ENCODE peak calls at places on chromosomes 13 and 19, in seven cellular contexts. I is GF-D8; K is stimulated activated CD8-positive, alpha-beta memory T cell treated with anti-CD3 and anti-CD28 coated beads, Interleukin-4, amount 100 ng/mL, for 1 hour; Q is omental fat pad; Z is cardiac fibroblast; E is AG10803; O is stimulated activated CD4-positive, alpha-beta T cell treated with anti-CD3 and anti-CD28 coated beads, Interleukin-12 subunit alpha, Interleukin-12 subunit beta, amount 100 ng/mL, for 24 hours. C is an unnamed sample.

GRCh38 chr13:33349996-33350826 is 64.7 kb upstream of the STARD13 start:
- DNase-seq in I (no peak), K (no peak), Q (no peak), Z (peak; percentile 56), E (peak; percentile 21), O (no peak), C (no peak)

GRCh38 chr19:9936151-9937000 is at the start of gene OLFM2:
- DNase-seq in I (no peak), K (no peak), Q (no peak), Z (no peak), E (no peak), O (no peak), C (peak; percentile 89)

GRCh38 chr19:54803410-54803809 is at the start of gene KIR2DL4:
- DNase-seq in I (no peak), K (no peak), Q (no peak), Z (no peak), E (no peak), O (no peak), C (no peak)

GRCh38 chr19:42295831-42296525 is 6.0 kb upstream of the PRR19 start:
- DNase-seq in I (no peak), K (peak; percentile 84), Q (peak; percentile 99), Z (peak; percentile 66), E (peak; percentile 44), O (peak; percentile 75), C (peak; percentile 80)

GRCh38 chr19:45577111-45577905 is 7.3 kb downstream of the OPA3 start:
- DNase-seq in I (no peak), K (no peak), Q (no peak), Z (peak; percentile 87), E (peak; percentile 83), O (no peak), C (no peak)

GRCh38 chr19:18420931-18421330 is 1.7 kb downstream of the SSBP4 start:
- DNase-seq in I (no peak), K (no peak), Q (no peak), Z (no peak), E (no peak), O (no peak), C (no peak)

GRCh38 chr13:112966776-112967175 is 2.2 kb upstream of the MCF2L start:
- DNase-seq in I (no peak), K (no peak), Q (no peak), Z (no peak), E (no peak), O (no peak), C (no peak)

GRCh38 chr19:15584541-15585115 is 30.4 kb upstream of the CYP4F8 start:
- DNase-seq in I (peak; percentile 8), K (peak; percentile 69), Q (peak; percentile 93), Z (peak; percentile 62), E (peak; percentile 47), O (peak; percentile 67), C (peak; percentile 46)

GRCh38 chr19:58395220-58395978 is at the start of gene RNF225:
- DNase-seq in I (no peak), K (no peak), Q (no peak), Z (no peak), E (no peak), O (no peak), C (no peak)

GRCh38 chr13:67230774-67231480 is 791 bp upstream of the PCDH9 start:
- DNase-seq in I (no peak), K (no peak), Q (no peak), Z (peak; percentile 78), E (peak; percentile 52), O (peak; percentile 2), C (peak; percentile 17)

GRCh38 chr13:48126944-48127814 is 32.3 kb upstream of the MED4 start:
- DNase-seq in I (peak; percentile 58), K (peak; percentile 1), Q (no peak), Z (peak; percentile 86), E (peak; percentile 76), O (no peak), C (no peak)

GRCh38 chr19:47651691-47652090 is 42.8 kb downstream of the BICRA start:
- DNase-seq in I (no peak), K (no peak), Q (no peak), Z (no peak), E (no peak), O (no peak), C (no peak)

GRCh38 chr13:112897956-112898785 is 70.8 kb upstream of the MCF2L start:
- DNase-seq in I (no peak), K (no peak), Q (no peak), Z (no peak), E (no peak), O (no peak), C (no peak)

GRCh38 chr13:45500492-45501174 is 35.9 kb downstream of the COG3 start:
- DNase-seq in I (peak; percentile 96), K (no peak), Q (no peak), Z (peak; percentile 90), E (peak; percentile 90), O (no peak), C (no peak)

GRCh38 chr13:57946361-57946760 is 314.8 kb downstream of the PCDH17 start:
- DNase-seq in I (no peak), K (no peak), Q (no peak), Z (no peak), E (no peak), O (no peak), C (no peak)

GRCh38 chr19:29893606-29894284 is 48.3 kb upstream of the URI1 start:
- DNase-seq in I (peak; percentile 88), K (no peak), Q (no peak), Z (no peak), E (no peak), O (no peak), C (no peak)

GRCh38 chr19:56309511-56310185 is 5.0 kb downstream of the ZSCAN5A start:
- DNase-seq in I (no peak), K (peak; percentile 20), Q (no peak), Z (peak; percentile 45), E (peak; percentile 26), O (peak; percentile 15), C (no peak)

C was measured in D721Med.